ENCODE peak calls at places on chromosomes 4 and X, in four cellular contexts. O is SK-N-SH, X is left lung, C is mucosa of descending colon. J is an unnamed sample.

GRCh38 chr4:106266201-106266600 is 49.8 kb downstream of the TBCK start:
- DNase-seq in O (peak; percentile 13), X (no peak), C (no peak), J (no peak)

GRCh38 chr4:173281420-173282333 is 52.5 kb downstream of the HMGB2 start:
- DNase-seq in O (no peak), X (no peak), C (no peak), J (no peak)

GRCh38 chr4:109671350-109671749 is 31.9 kb downstream of the CASP6 start:
- DNase-seq in O (no peak), X (no peak), C (no peak), J (no peak)

GRCh38 chr4:94208918-94209317 is 1.3 kb downstream of the SMARCAD1 start:
- DNase-seq in O (no peak), X (no peak), C (no peak), J (no peak)

GRCh38 chr4:173332021-173332487 is 2.1 kb downstream of the HMGB2 start:
- DNase-seq in O (no peak), X (no peak), C (no peak), J (no peak)

GRCh38 chr4:6288871-6289270 is 19.2 kb downstream of the WFS1 start:
- DNase-seq in O (no peak), X (no peak), C (no peak), J (no peak)

GRCh38 chr4:31998807-31999206 is 1278.6 kb downstream of the PCDH7 start:
- DNase-seq in O (no peak), X (no peak), C (no peak), J (no peak)

GRCh38 chrX:129360175-129360574 is 163.1 kb downstream of the SMARCA1 start:
- DNase-seq in O (peak; percentile 20), X (no peak), C (no peak), J (no peak)

GRCh38 chr4:107755841-107756356 is 35.9 kb upstream of the PAPSS1 start:
- DNase-seq in O (no peak), X (no peak), C (no peak), J (no peak)

GRCh38 chr4:74365761-74366160 is 816 bp downstream of the EREG start:
- DNase-seq in O (peak; percentile 5), X (peak; percentile 30), C (peak; percentile 62), J (no peak)

GRCh38 chr4:8391972-8392371 is 48.6 kb downstream of the ACOX3 start:
- DNase-seq in O (no peak), X (no peak), C (no peak), J (no peak)

GRCh38 chr4:155735506-155735905 is 23.3 kb upstream of the GUCY1B1 start:
- DNase-seq in O (no peak), X (no peak), C (no peak), J (no peak)

GRCh38 chr4:82529322-82529721 is 32.5 kb downstream of the TMEM150C start:
- DNase-seq in O (no peak), X (no peak), C (no peak), J (no peak)

GRCh38 chr4:82528868-82529267 is 32.9 kb downstream of the TMEM150C start:
- DNase-seq in O (no peak), X (no peak), C (no peak), J (no peak)

GRCh38 chr4:82524570-82525152 is 37.1 kb downstream of the TMEM150C start:
- DNase-seq in O (no peak), X (no peak), C (no peak), J (no peak)

GRCh38 chr4:82525287-82525898 is 36.4 kb downstream of the TMEM150C start:
- DNase-seq in O (no peak), X (no peak), C (no peak), J (no peak)

GRCh38 chr4:82528074-82528473 is 33.7 kb downstream of the TMEM150C start:
- DNase-seq in O (no peak), X (no peak), C (no peak), J (no peak)
- H3K4me1 ChIP-seq in O (no peaks in the 10 kb centered on the region), X (no peaks in the 10 kb centered on the region), C (no peaks in the 10 kb centered on the region), J (no peaks in the 10 kb centered on the region)

GRCh38 chr4:16942491-16942890 is 44.0 kb upstream of the LDB2 start:
- DNase-seq in O (no peak), X (no peak), C (no peak), J (no peak)
- H3K4me1 ChIP-seq in O (peaks cover 13% of the 10 kb centered on the region), X (no peaks in the 10 kb centered on the region), C (no peaks in the 10 kb centered on the region), J (no peaks in the 10 kb centered on the region)

GRCh38 chr4:122831515-122832196 is 5.0 kb downstream of the FGF2 start:
- DNase-seq in O (no peak), X (no peak), C (no peak), J (no peak)
- H3K4me1 ChIP-seq in O (peaks cover 5% of the 10 kb centered on the region), X (no peaks in the 10 kb centered on the region), C (no peaks in the 10 kb centered on the region), J (peaks cover 10% of the 10 kb centered on the region)

DNA sequence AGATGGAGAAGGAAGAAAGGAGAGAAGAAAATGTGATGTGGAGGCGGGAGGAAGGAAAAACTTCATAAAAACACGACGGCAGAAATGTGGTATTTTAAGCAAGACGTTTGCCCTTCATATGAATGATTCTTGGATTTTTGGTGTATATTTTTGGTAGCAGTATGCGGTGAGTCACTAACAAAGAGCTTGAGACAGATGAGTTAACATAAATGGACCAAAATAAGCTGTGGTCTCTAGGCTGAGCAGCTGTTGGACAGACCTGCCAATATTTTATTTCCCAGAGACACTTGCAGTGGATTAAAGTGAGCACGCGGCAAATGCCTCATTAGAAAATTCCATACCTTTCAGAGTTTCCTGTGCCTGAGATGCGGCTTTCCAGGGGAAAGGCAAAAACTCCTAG is 43.1 kb upstream of the RPS6KA3 start:
- DNase-seq in O (no peak), X (no peak), C (no peak), J (no peak)
- H3K4me1 ChIP-seq in O (no peaks in the 10 kb centered on the region), X (no peaks in the 10 kb centered on the region), C (no peaks in the 10 kb centered on the region), J (peaks cover 4% of the 10 kb centered on the region)

DNA sequence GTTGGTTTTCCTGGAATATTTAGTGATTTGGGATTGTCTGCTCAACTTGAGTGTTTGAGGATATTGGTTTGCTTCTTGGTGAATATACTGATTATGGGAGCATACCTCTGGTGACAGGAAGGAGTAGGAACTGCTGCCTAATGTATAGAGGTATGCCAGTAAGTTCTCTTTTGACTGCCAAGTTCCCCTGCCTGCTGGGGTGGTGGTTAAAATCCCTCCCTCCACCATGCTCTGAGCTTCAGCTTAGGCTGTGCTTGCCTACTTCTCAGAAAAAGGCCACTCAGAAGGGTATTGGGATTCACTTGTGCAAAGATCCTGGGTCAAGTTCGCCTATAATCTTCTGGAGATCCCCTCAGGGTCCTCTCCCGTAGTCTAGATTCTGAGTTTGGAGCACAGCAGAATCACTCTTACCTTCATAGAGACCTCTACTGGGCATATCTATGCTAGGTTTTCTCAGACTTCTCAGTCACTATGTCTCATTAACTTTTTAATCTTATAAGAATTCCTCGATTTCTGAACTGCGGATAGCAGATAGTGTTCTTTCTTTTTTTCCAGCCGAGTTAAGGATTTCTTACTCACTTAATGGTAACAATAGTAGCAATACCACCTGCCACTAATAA is 44.7 kb upstream of the DCK start:
- DNase-seq in O (no peak), X (no peak), C (no peak), J (no peak)
- H3K4me1 ChIP-seq in O (no peaks in the 10 kb centered on the region), X (no peaks in the 10 kb centered on the region), C (no peaks in the 10 kb centered on the region), J (no peaks in the 10 kb centered on the region)

J was measured in CD8-positive, alpha-beta T cell.